ENCODE peak calls at places on chromosomes 4 and X, in nine cellular contexts. X is psoas muscle; Z is CD8-positive, alpha-beta memory T cell; S is GM23248; A is left lung; E is PC-3; R is fibroblast of lung; T is heart right ventricle; P is effector memory CD4-positive, alpha-beta T cell. H is an unnamed sample. For H3K4me1, the result is how much of the 10 kb centered on the place peaks cover.

GRCh38 chr4:155564086-155564485 is 102.6 kb upstream of the GUCY1A1 start:
- DNase-seq in X (no peak), Z (no peak), S (no peak), A (no peak), E (no peak), R (no peak), T (no peak), P (no peak), H (no peak)

GRCh38 chrX:68732906-68733493 is 85.5 kb downstream of the STARD8 start:
- DNase-seq in X (peak), Z (peak), S (peak), A (peak), E (peak), R (peak), T (peak), P (peak), H (peak)

GRCh38 chrX:80486299-80486698 is 66.1 kb downstream of the TENT5D start:
- DNase-seq in X (no peak), Z (no peak), S (no peak), A (no peak), E (no peak), R (no peak), T (no peak), P (no peak), H (no peak)

GRCh38 chr4:55184600-55185523 is 59.5 kb upstream of the KDR start:
- DNase-seq in X (peak), Z (no peak), S (peak), A (no peak), E (peak), R (peak), T (no peak), P (no peak), H (peak)

GRCh38 chr4:183326853-183327252 is 4.6 kb upstream of the CLDN24 start:
- DNase-seq in X (no peak), Z (no peak), S (peak), A (no peak), E (peak), R (no peak), T (no peak), P (no peak), H (no peak)

GRCh38 chr4:151676301-151676700 is 84.5 kb downstream of the GATB start:
- DNase-seq in X (peak), Z (no peak), S (peak), A (no peak), E (peak), R (peak), T (no peak), P (no peak), H (no peak)

GRCh38 chr4:155946486-155946885 is 7.2 kb downstream of the CTSO start:
- DNase-seq in X (no peak), Z (no peak), S (no peak), A (no peak), E (no peak), R (peak), T (no peak), P (no peak), H (no peak)

GRCh38 chrX:74579597-74580209 is 34.7 kb downstream of the RLIM start:
- DNase-seq in X (no peak), Z (no peak), S (peak), A (no peak), E (no peak), R (peak), T (no peak), P (no peak), H (no peak)

GRCh38 chrX:8815460-8816065 is 14.4 kb upstream of the FAM9A start:
- DNase-seq in X (no peak), Z (no peak), S (peak), A (no peak), E (peak), R (peak), T (no peak), P (no peak), H (peak)

GRCh38 chrX:103774070-103774642 is 2.5 kb upstream of the PLP1 start:
- DNase-seq in X (no peak), Z (no peak), S (peak), A (no peak), E (peak), R (peak), T (no peak), P (no peak), H (no peak)

GRCh38 chrX:28638775-28639174 is 51.5 kb downstream of the IL1RAPL1 start:
- DNase-seq in X (no peak), Z (no peak), S (no peak), A (no peak), E (no peak), R (peak), T (no peak), P (no peak), H (no peak)

GRCh38 chr4:78721739-78722138 is 54.4 kb upstream of the BMP2K start:
- DNase-seq in X (no peak), Z (no peak), S (no peak), A (no peak), E (no peak), R (no peak), T (no peak), P (no peak), H (no peak)

GRCh38 chrX:134670241-134670811 is 12.1 kb upstream of the PLAC1 start:
- DNase-seq in X (peak), Z (no peak), S (peak), A (peak), E (peak), R (peak), T (no peak), P (no peak), H (no peak)

GRCh38 chrX:46208225-46208854 is 336.9 kb downstream of the ZNF674 start:
- DNase-seq in X (no peak), Z (no peak), S (peak), A (no peak), E (peak), R (peak), T (no peak), P (no peak), H (no peak)

GRCh38 chr4:184292465-184292867 is 74.8 kb upstream of the ENPP6 start:
- DNase-seq in X (no peak), Z (no peak), S (no peak), A (no peak), E (no peak), R (no peak), T (no peak), P (no peak), H (no peak)

GRCh38 chr4:139913398-139913990 is 240.5 kb downstream of the MAML3 start:
- DNase-seq in X (no peak), Z (no peak), S (peak), A (no peak), E (no peak), R (peak), T (no peak), P (no peak), H (no peak)

GRCh38 chr4:8821151-8821950 is 50.3 kb downstream of the HMX1 start:
- DNase-seq in X (no peak), Z (no peak), S (no peak), A (peak), E (no peak), R (no peak), T (no peak), P (no peak), H (no peak)

GRCh38 chr4:89538886-89539285 is 231.3 kb upstream of the GPRIN3 start:
- DNase-seq in X (no peak), Z (no peak), S (no peak), A (no peak), E (no peak), R (peak), T (no peak), P (no peak), H (no peak)

GRCh38 chr4:88779431-88779830 is 81.8 kb upstream of the NAP1L5 start:
- DNase-seq in X (no peak), Z (no peak), S (no peak), A (no peak), E (peak), R (no peak), T (no peak), P (no peak), H (no peak)

GRCh38 chr4:132065940-132066495 is 1083.1 kb upstream of the PCDH10 start:
- DNase-seq in X (no peak), Z (no peak), S (no peak), A (no peak), E (peak), R (peak), T (no peak), P (no peak), H (no peak)

GRCh38 chrX:123949846-123950245 is 11.7 kb upstream of the STAG2 start:
- DNase-seq in X (no peak), Z (no peak), S (no peak), A (no peak), E (no peak), R (no peak), T (no peak), P (no peak), H (no peak)

GRCh38 chr4:81632581-81633247 is 161.0 kb upstream of the RASGEF1B start:
- DNase-seq in X (no peak), Z (no peak), S (peak), A (no peak), E (peak), R (no peak), T (no peak), P (no peak), H (no peak)

DNA sequence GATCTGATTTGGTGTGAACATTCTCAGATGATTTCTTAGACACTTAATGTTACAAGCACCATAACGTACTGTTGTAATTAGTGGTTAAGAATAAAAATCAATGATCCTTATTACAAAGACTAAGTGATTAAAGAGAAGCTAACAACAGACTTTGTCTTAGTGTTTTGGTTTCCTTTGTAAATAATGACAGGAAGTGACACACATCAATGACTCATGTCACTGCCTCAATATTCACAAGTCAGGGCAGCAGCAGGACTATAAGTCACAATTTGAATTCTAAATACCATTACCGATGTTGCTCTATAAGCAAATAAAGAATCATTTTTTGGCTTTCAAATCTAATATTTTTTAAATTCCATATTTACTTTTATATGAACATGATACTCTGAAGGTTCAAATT is 115.8 kb upstream of the FAT4 start:
- DNase-seq in X (no peak), Z (no peak), S (peak), A (no peak), E (peak), R (peak), T (no peak), P (no peak), H (no peak)
- H3K4me1 ChIP-seq in X (under half), Z (under half), S (under half), A (under half), E (under half), R (under half), T (under half), P (under half), H (under half)

GRCh38 chr4:82704156-82704555 is 94.4 kb downstream of the SCD5 start:
- DNase-seq in X (no peak), Z (no peak), S (peak), A (no peak), E (no peak), R (no peak), T (no peak), P (no peak), H (no peak)
- H3K27ac ChIP-seq in X (no peak), Z (no peak), S (peak), A (no peak), E (no peak), R (no peak), T (no peak), P (no peak), H (no peak)

GRCh38 chr4:40305329-40306193 is 29.6 kb upstream of the CHRNA9 start:
- DNase-seq in X (no peak), Z (peak), S (no peak), A (no peak), E (no peak), R (no peak), T (no peak), P (no peak), H (no peak)
- H3K4me1 ChIP-seq in X (under half), Z (half or more), S (under half), A (under half), E (under half), R (under half), T (under half), P (half or more), H (half or more)

GRCh38 chr4:34046580-34046979 is 2197.7 kb downstream of the ARAP2 start:
- DNase-seq in X (no peak), Z (no peak), S (peak), A (no peak), E (peak), R (peak), T (no peak), P (no peak), H (no peak)
- H3K27ac ChIP-seq in X (no peak), Z (no peak), S (peak), A (no peak), E (no peak), R (no peak), T (no peak), P (no peak), H (no peak)